ENCODE peak calls at places on chromosomes 11 and 22, in nine cellular contexts. D, U, E, I, C, T, B, J and W are unnamed samples.

GRCh38 chr22:47629791-47630655 is 867.6 kb downstream of the TBC1D22A start:
- DNase-seq in D (no peak), U (no peak), E (no peak), I (peak), C (no peak), T (no peak), B (no peak), J (peak), W (no peak)

GRCh38 chr22:31442768-31443489 is 43.5 kb downstream of the DRG1 start:
- DNase-seq in D (no peak), U (no peak), E (no peak), I (no peak), C (no peak), T (no peak), B (no peak), J (no peak), W (no peak)

GRCh38 chr22:23383491-23384450 is 196.3 kb downstream of the IGLL1 start:
- DNase-seq in D (no peak), U (no peak), E (no peak), I (peak), C (no peak), T (no peak), B (no peak), J (no peak), W (no peak)

GRCh38 chr22:19419086-19419463 is 12.5 kb downstream of the HIRA start:
- DNase-seq in D (no peak), U (no peak), E (no peak), I (no peak), C (no peak), T (no peak), B (no peak), J (peak), W (no peak)

GRCh38 chr11:119486691-119487259 is 63.8 kb upstream of the THY1 start:
- DNase-seq in D (no peak), U (no peak), E (no peak), I (no peak), C (no peak), T (no peak), B (no peak), J (no peak), W (no peak)

GRCh38 chr11:58775066-58775708 is 43.4 kb upstream of the GLYAT start:
- DNase-seq in D (peak), U (no peak), E (no peak), I (no peak), C (no peak), T (no peak), B (no peak), J (no peak), W (no peak)

GRCh38 chr22:35381424-35381772 is 502 bp downstream of the HMOX1 start:
- DNase-seq in D (no peak), U (no peak), E (no peak), I (no peak), C (no peak), T (no peak), B (no peak), J (no peak), W (no peak)

GRCh38 chr11:123450593-123450992 is 20.5 kb downstream of the GRAMD1B start:
- DNase-seq in D (no peak), U (no peak), E (no peak), I (no peak), C (peak), T (no peak), B (peak), J (no peak), W (no peak)

GRCh38 chr11:11179239-11179638 is 173.8 kb downstream of the CSNK2A3 start:
- DNase-seq in D (peak), U (no peak), E (no peak), I (no peak), C (no peak), T (peak), B (peak), J (no peak), W (no peak)

GRCh38 chr11:20003357-20003756 is 156.9 kb downstream of the DBX1 start:
- DNase-seq in D (peak), U (peak), E (peak), I (no peak), C (no peak), T (no peak), B (no peak), J (no peak), W (no peak)

GRCh38 chr11:34182425-34182824 is 77.0 kb downstream of the NAT10 start:
- DNase-seq in D (no peak), U (no peak), E (no peak), I (no peak), C (no peak), T (no peak), B (no peak), J (no peak), W (no peak)

GRCh38 chr11:72001834-72002591 is 3.3 kb downstream of the IL18BP start:
- DNase-seq in D (no peak), U (no peak), E (no peak), I (no peak), C (no peak), T (peak), B (no peak), J (no peak), W (no peak)

GRCh38 chr11:80477178-80477577 is 1036.3 kb upstream of the TENM4 start:
- DNase-seq in D (no peak), U (no peak), E (no peak), I (no peak), C (no peak), T (no peak), B (no peak), J (no peak), W (no peak)

GRCh38 chr11:61602775-61603569 is 22.1 kb upstream of the SYT7 start:
- DNase-seq in D (peak), U (peak), E (peak), I (peak), C (peak), T (peak), B (peak), J (peak), W (no peak)

GRCh38 chr11:32109596-32109995 is 18.7 kb downstream of the RCN1 start:
- DNase-seq in D (peak), U (peak), E (no peak), I (no peak), C (no peak), T (no peak), B (no peak), J (no peak), W (no peak)

GRCh38 chr11:2097356-2097997 is 41.7 kb downstream of the IGF2 start:
- DNase-seq in D (peak), U (no peak), E (peak), I (peak), C (peak), T (peak), B (peak), J (peak), W (no peak)

GRCh38 chr11:114301927-114302326 is 5.7 kb downstream of the NNMT start:
- DNase-seq in D (no peak), U (no peak), E (no peak), I (no peak), C (no peak), T (no peak), B (no peak), J (no peak), W (no peak)

GRCh38 chr11:114304969-114305368 is 8.8 kb downstream of the NNMT start:
- DNase-seq in D (no peak), U (no peak), E (no peak), I (no peak), C (no peak), T (no peak), B (no peak), J (no peak), W (no peak)

GRCh38 chr11:114301088-114301487 is 4.9 kb downstream of the NNMT start:
- DNase-seq in D (no peak), U (no peak), E (no peak), I (no peak), C (no peak), T (no peak), B (peak), J (no peak), W (no peak)

GRCh38 chr11:114304065-114304464 is 7.9 kb downstream of the NNMT start:
- DNase-seq in D (no peak), U (no peak), E (no peak), I (no peak), C (no peak), T (no peak), B (no peak), J (no peak), W (no peak)

GRCh38 chr11:114302663-114303062 is 6.5 kb downstream of the NNMT start:
- DNase-seq in D (no peak), U (no peak), E (no peak), I (no peak), C (no peak), T (no peak), B (no peak), J (no peak), W (no peak)
- H3K4me3 ChIP-seq in D (no peak), U (no peak), E (no peak), I (peak), C (no peak), T (no peak), B (peak), J (no peak), W (no peak)

GRCh38 chr11:67376421-67376820 is 3.0 kb upstream of the CLCF1 start:
- DNase-seq in D (no peak), U (no peak), E (no peak), I (no peak), C (no peak), T (no peak), B (no peak), J (no peak), W (no peak)

GRCh38 chr11:67373916-67374570 is 645 bp upstream of the CLCF1 start:
- DNase-seq in D (peak), U (peak), E (peak), I (peak), C (peak), T (peak), B (peak), J (peak), W (no peak)

GRCh38 chr11:67376022-67376386 is 2.6 kb upstream of the CLCF1 start:
- DNase-seq in D (no peak), U (no peak), E (no peak), I (no peak), C (no peak), T (no peak), B (no peak), J (no peak), W (no peak)

GRCh38 chr11:67374571-67375276 is 1.3 kb upstream of the CLCF1 start:
- DNase-seq in D (no peak), U (peak), E (no peak), I (no peak), C (peak), T (peak), B (peak), J (no peak), W (no peak)

DNA sequence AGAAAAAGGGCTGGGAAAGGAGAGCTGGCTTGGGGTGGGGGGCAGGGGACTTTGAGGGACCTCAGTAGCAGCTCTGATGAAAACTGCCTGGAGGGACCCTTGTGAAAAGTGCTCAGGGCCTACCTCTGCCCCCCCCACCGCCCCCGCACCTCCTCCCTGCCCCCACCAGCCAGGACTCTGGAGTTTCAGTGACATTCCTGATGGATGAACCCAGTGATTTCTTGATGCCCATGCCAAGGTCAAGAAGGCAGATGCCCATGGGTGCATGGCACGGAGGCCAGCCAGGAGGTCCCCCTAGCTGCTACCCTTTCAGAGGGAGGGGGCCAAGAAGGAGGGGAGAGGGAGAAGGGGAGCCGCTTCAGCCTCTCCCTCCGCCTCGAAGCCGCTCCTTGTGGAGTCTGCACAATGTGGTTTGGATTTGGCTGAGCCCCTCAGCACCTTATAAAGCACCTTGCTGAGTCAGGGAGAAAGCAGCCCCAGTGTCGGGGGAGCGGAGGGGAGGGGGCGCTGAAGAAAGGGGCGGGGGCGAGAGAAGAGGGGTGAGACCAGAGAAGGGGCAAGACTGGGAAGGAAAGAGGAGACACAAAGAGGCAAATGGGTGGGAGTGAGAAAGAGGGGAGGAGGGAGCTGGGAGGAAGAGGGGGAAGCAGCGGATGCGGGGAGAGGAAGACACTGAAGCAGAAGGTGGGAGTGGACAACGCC is 2.1 kb upstream of the CLCF1 start:
- DNase-seq in D (no peak), U (no peak), E (no peak), I (no peak), C (peak), T (peak), B (no peak), J (no peak), W (no peak)
- H3K4me3 ChIP-seq in D (no peak), U (peak), E (no peak), I (no peak), C (no peak), T (no peak), B (no peak), J (no peak), W (no peak)

GRCh38 chr11:133402551-133402950 is 129.8 kb downstream of the OPCML start:
- DNase-seq in D (no peak), U (no peak), E (no peak), I (no peak), C (no peak), T (no peak), B (no peak), J (no peak), W (no peak)

GRCh38 chr11:133408402-133408801 is 123.9 kb downstream of the OPCML start:
- DNase-seq in D (no peak), U (no peak), E (no peak), I (no peak), C (no peak), T (no peak), B (no peak), J (no peak), W (no peak)

GRCh38 chr11:133406493-133406892 is 125.8 kb downstream of the OPCML start:
- DNase-seq in D (no peak), U (no peak), E (no peak), I (no peak), C (no peak), T (no peak), B (no peak), J (no peak), W (no peak)

GRCh38 chr11:133399855-133400625 is 132.3 kb downstream of the OPCML start:
- DNase-seq in D (no peak), U (no peak), E (no peak), I (no peak), C (no peak), T (no peak), B (no peak), J (no peak), W (no peak)

GRCh38 chr11:133403900-133404299 is 128.4 kb downstream of the OPCML start:
- DNase-seq in D (no peak), U (no peak), E (no peak), I (no peak), C (no peak), T (no peak), B (no peak), J (no peak), W (peak)
- H3K4me3 ChIP-seq in D (no peak), U (no peak), E (no peak), I (no peak), C (no peak), T (no peak), B (no peak), J (no peak), W (no peak)

GRCh38 chr22:37674248-37674647 is 1.2 kb upstream of the LGALS1 start:
- DNase-seq in D (no peak), U (no peak), E (no peak), I (no peak), C (no peak), T (no peak), B (no peak), J (no peak), W (no peak)
- H3K4me3 ChIP-seq in D (no peak), U (no peak), E (no peak), I (no peak), C (no peak), T (no peak), B (no peak), J (no peak), W (no peak)

GRCh38 chr11:113119074-113119473 is 157.9 kb downstream of the NCAM1 start:
- DNase-seq in D (no peak), U (no peak), E (no peak), I (no peak), C (no peak), T (peak), B (no peak), J (no peak), W (no peak)

GRCh38 chr11:113121746-113122145 is 160.5 kb downstream of the NCAM1 start:
- DNase-seq in D (no peak), U (no peak), E (no peak), I (no peak), C (no peak), T (no peak), B (no peak), J (no peak), W (no peak)

GRCh38 chr11:113124578-113124977 is 163.4 kb downstream of the NCAM1 start:
- DNase-seq in D (no peak), U (no peak), E (no peak), I (no peak), C (no peak), T (no peak), B (no peak), J (no peak), W (no peak)
- H3K4me3 ChIP-seq in D (no peak), U (no peak), E (no peak), I (no peak), C (no peak), T (no peak), B (no peak), J (no peak), W (no peak)

DNA sequence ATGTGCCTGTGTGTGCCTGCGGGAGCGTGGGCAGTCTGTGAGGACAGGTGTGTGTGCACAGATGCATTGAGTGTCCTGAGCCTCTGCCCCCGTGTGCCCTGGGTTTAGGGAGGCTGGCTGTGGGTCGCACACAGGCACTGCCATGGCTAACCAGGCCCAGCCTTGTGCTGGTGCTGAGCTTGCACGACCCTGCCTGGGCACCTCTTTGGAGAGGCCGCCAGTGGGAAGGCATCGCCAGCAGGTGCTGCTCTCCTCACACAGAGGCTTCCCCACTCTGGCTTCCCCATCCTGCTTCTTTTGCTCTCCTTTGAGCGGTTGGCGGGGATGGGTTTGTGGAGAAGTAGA is 4.1 kb downstream of the WNT7B start:
- DNase-seq in D (no peak), U (no peak), E (no peak), I (no peak), C (no peak), T (no peak), B (no peak), J (no peak), W (no peak)
- H3K4me3 ChIP-seq in D (no peak), U (no peak), E (no peak), I (no peak), C (no peak), T (no peak), B (no peak), J (no peak), W (no peak)

GRCh38 chr11:6321356-6321755 is 1.1 kb upstream of the CAVIN3 start:
- DNase-seq in D (no peak), U (no peak), E (no peak), I (no peak), C (peak), T (peak), B (no peak), J (no peak), W (no peak)
- H3K4me3 ChIP-seq in D (no peak), U (no peak), E (no peak), I (peak), C (peak), T (peak), B (peak), J (no peak), W (no peak)

DNA sequence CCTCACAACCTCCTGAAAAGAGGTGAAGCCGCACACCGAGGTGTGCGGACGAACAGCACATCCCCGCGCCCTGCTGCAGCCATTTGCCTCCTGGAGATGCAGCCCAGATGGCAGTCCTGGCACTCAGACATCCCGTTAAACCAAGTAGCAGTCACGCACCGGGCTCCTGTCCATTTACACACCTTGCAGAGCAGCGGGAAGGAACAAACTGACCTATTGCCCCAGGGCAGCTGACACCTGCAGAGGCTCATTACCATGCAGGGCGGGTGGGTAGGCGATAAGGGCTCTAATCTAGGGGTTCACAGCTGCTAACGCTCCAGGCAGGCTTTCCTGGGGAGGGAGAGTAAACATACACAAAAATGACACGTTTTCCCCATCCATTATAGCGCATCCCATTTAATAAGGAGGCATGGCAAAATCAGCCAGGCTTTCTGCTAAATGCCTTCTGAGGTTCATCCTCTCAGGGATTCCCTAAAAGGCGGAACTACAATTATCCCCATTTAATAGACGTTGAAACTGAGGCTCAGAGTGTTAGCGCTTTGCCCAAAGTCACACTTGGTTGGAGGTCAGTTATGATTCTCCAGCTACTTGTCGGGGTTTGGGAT is 788 bp upstream of the EHBP1L1 start:
- DNase-seq in D (no peak), U (peak), E (peak), I (no peak), C (no peak), T (peak), B (peak), J (no peak), W (no peak)
- H3K4me3 ChIP-seq in D (peak), U (peak), E (peak), I (peak), C (peak), T (peak), B (peak), J (peak), W (peak)

GRCh38 chr22:50190182-50190951 is 4.7 kb downstream of the TRABD start:
- DNase-seq in D (peak), U (peak), E (peak), I (peak), C (peak), T (peak), B (peak), J (peak), W (peak)
- H3K4me3 ChIP-seq in D (peak), U (peak), E (peak), I (peak), C (peak), T (peak), B (peak), J (peak), W (peak)